ENCODE peak calls at places on chromosomes 7 and 10, in nine cellular contexts. Z, C, X, B, U, T, D, M and J are unnamed samples.

GRCh38 chr10:32377458-32378370 is 30.8 kb upstream of the EPC1 start:
- DNase-seq in C (no peak), U (no peak), T (no peak), Z (no peak), X (no peak), M (no peak), B (peak), D (no peak), J (no peak)

GRCh38 chr10:90865400-90865799 is 6.4 kb upstream of the RPP30 start:
- DNase-seq in D (peak), U (no peak), C (no peak), B (no peak), M (no peak), X (no peak), T (no peak), Z (no peak), J (no peak)

GRCh38 chr7:4067874-4068273 is 614.2 kb upstream of the FOXK1 start:
- DNase-seq in D (no peak), B (no peak), T (no peak), Z (no peak), U (no peak), M (no peak), C (no peak), X (peak), J (no peak)

GRCh38 chr7:138837627-138838026 is 39.6 kb upstream of the ATP6V0A4 start:
- DNase-seq in B (no peak), D (no peak), T (no peak), M (peak), X (no peak), C (no peak), U (peak), Z (peak), J (peak)

GRCh38 chr10:98485959-98486358 is 39.2 kb upstream of the HPS1 start:
- DNase-seq in U (no peak), C (no peak), Z (no peak), B (no peak), X (no peak), T (no peak), M (no peak), D (peak), J (no peak)

GRCh38 chr7:101374990-101375389 is 12.3 kb downstream of the COL26A1 start:
- DNase-seq in U (no peak), B (no peak), M (no peak), Z (no peak), D (no peak), X (no peak), T (no peak), C (no peak), J (no peak)

GRCh38 chr10:34627331-34627730 is 187.8 kb downstream of the PARD3 start:
- DNase-seq in D (no peak), B (no peak), C (no peak), U (no peak), Z (no peak), T (no peak), X (no peak), M (no peak), J (no peak)

GRCh38 chr10:95414016-95414830 is 123.4 kb upstream of the PDLIM1 start:
- DNase-seq in M (no peak), U (no peak), X (no peak), C (no peak), B (no peak), Z (no peak), T (no peak), D (no peak), J (no peak)

GRCh38 chr7:84248267-84248666 is 53.7 kb upstream of the SEMA3A start:
- DNase-seq in D (no peak), C (no peak), T (no peak), X (no peak), M (no peak), Z (no peak), B (no peak), U (no peak), J (no peak)

GRCh38 chr7:132145063-132145462 is 431.2 kb downstream of the PLXNA4 start:
- DNase-seq in M (no peak), B (no peak), U (no peak), Z (no peak), X (no peak), D (no peak), C (no peak), T (no peak), J (no peak)

GRCh38 chr7:6128205-6128604 is 97.0 kb downstream of the ANKRD61 start:
- DNase-seq in T (no peak), X (no peak), Z (no peak), B (no peak), U (no peak), M (no peak), D (no peak), C (no peak), J (no peak)

GRCh38 chr7:38934536-38934935 is 25.5 kb upstream of the VPS41 start:
- DNase-seq in D (no peak), X (no peak), C (peak), M (no peak), T (no peak), B (no peak), U (no peak), Z (no peak), J (no peak)

GRCh38 chr10:84563355-84563754 is 235.0 kb downstream of the CCSER2 start:
- DNase-seq in U (no peak), D (no peak), Z (no peak), C (no peak), M (no peak), B (no peak), X (no peak), T (no peak), J (no peak)

GRCh38 chr10:71868192-71868697 is 17.2 kb upstream of the PSAP start:
- DNase-seq in D (no peak), U (peak), C (peak), X (peak), T (peak), B (no peak), M (peak), Z (peak), J (peak)

GRCh38 chr7:127251458-127252379 is 1.0 kb downstream of the GRM8 start:
- DNase-seq in X (no peak), C (no peak), M (no peak), D (peak), T (peak), B (peak), U (no peak), Z (no peak), J (peak)

GRCh38 chr7:48781783-48782182 is 142.6 kb upstream of the CDC14C start:
- DNase-seq in M (no peak), T (no peak), D (no peak), Z (no peak), U (no peak), B (no peak), C (no peak), X (no peak), J (no peak)

GRCh38 chr7:12684733-12685132 is 2.7 kb upstream of the ARL4A start:
- DNase-seq in M (no peak), C (no peak), B (no peak), T (peak), U (no peak), D (no peak), X (no peak), Z (no peak), J (no peak)

GRCh38 chr7:100951888-100952560 is 2.7 kb downstream of the MUC3A start:
- DNase-seq in C (no peak), X (no peak), M (no peak), T (no peak), Z (no peak), U (no peak), B (no peak), D (no peak), J (peak)

GRCh38 chr7:82675396-82675795 is 231.8 kb upstream of the CACNA2D1 start:
- DNase-seq in T (no peak), Z (no peak), M (no peak), U (no peak), D (no peak), C (no peak), X (no peak), B (no peak), J (no peak)

GRCh38 chr7:157926521-157927167 is 589.8 kb downstream of the DNAJB6 start:
- DNase-seq in U (no peak), M (no peak), B (no peak), C (no peak), D (no peak), Z (no peak), T (no peak), X (no peak), J (no peak)

GRCh38 chr7:19620470-19620869 is 88.4 kb downstream of the POLR1F start:
- DNase-seq in U (no peak), B (no peak), M (no peak), D (no peak), X (no peak), T (no peak), Z (no peak), C (no peak), J (no peak)

GRCh38 chr7:118711631-118712156 is 487.2 kb downstream of the ANKRD7 start:
- DNase-seq in X (no peak), B (no peak), Z (no peak), C (no peak), M (no peak), D (no peak), U (no peak), T (no peak), J (no peak)

GRCh38 chr10:43211030-43211429 is 55.8 kb downstream of the RASGEF1A start:
- DNase-seq in T (no peak), X (no peak), M (peak), C (no peak), Z (no peak), U (no peak), B (peak), D (no peak), J (peak)

GRCh38 chr7:110399421-110399820 is 691.5 kb upstream of the LRRN3 start:
- DNase-seq in C (no peak), D (no peak), U (no peak), T (no peak), Z (no peak), B (no peak), M (no peak), X (no peak), J (no peak)

GRCh38 chr10:113179966-113180365 is 229.9 kb downstream of the TCF7L2 start:
- DNase-seq in Z (no peak), X (no peak), T (no peak), U (no peak), M (no peak), B (no peak), C (no peak), D (no peak), J (no peak)

GRCh38 chr10:29957887-29958330 is 101.5 kb downstream of the JCAD start:
- DNase-seq in Z (peak), B (peak), U (peak), D (no peak), C (peak), T (no peak), M (peak), X (no peak), J (no peak)

GRCh38 chr10:86730227-86730626 is 26.2 kb upstream of the BMPR1A start:
- DNase-seq in C (no peak), D (no peak), U (peak), B (peak), X (peak), M (no peak), T (peak), Z (peak), J (no peak)

GRCh38 chr7:22302951-22303423 is 54.0 kb downstream of the RAPGEF5 start:
- DNase-seq in C (no peak), X (no peak), M (no peak), U (no peak), D (no peak), Z (no peak), T (no peak), B (no peak), J (no peak)

GRCh38 chr7:12757443-12757842 is 70.0 kb downstream of the ARL4A start:
- DNase-seq in D (no peak), C (no peak), T (no peak), M (no peak), B (no peak), Z (no peak), U (no peak), X (no peak), J (no peak)

GRCh38 chr7:27510550-27510949 is 152.1 kb downstream of the HIBADH start:
- DNase-seq in U (no peak), B (no peak), X (no peak), T (no peak), M (no peak), Z (no peak), C (no peak), D (no peak), J (no peak)

GRCh38 chr10:96152437-96152836 is 22.3 kb downstream of the ZNF518A start:
- DNase-seq in T (no peak), B (no peak), D (no peak), U (no peak), C (no peak), X (no peak), Z (no peak), M (no peak), J (no peak)

GRCh38 chr7:154484406-154484805 is 432.2 kb downstream of the DPP6 start:
- DNase-seq in B (no peak), T (no peak), Z (no peak), M (no peak), U (no peak), D (no peak), X (no peak), C (no peak), J (no peak)

GRCh38 chr7:46996972-46997371 is 584.9 kb downstream of the TNS3 start:
- DNase-seq in C (no peak), X (no peak), D (no peak), T (no peak), Z (peak), M (no peak), U (peak), B (no peak), J (no peak)

GRCh38 chr10:22479419-22479818 is 134.1 kb downstream of the SPAG6 start:
- DNase-seq in T (no peak), C (no peak), U (no peak), M (no peak), Z (no peak), D (no peak), X (no peak), B (no peak), J (no peak)

GRCh38 chr7:43485580-43485979 is 97.3 kb upstream of the STK17A start:
- DNase-seq in U (no peak), M (no peak), B (no peak), X (no peak), D (no peak), C (no peak), Z (no peak), T (no peak), J (no peak)

DNA sequence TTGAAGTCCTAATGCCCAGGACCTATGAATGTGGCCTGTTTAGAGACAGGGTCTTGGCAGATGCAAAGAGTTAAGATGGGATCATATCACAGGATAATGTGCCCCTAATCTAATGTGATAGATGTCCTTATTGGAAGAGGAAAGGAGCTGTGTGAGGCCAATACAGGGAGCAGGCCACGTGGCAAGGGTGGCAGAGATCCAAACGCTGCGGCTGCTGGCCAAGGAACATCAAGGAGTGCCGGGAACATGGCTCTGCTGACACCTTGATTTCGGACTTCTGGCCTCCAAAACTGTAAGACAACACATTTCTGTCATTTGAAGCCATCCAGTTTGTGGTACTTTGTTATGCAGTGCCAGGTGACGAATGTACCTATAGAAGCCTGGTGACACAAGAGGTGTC is 37.7 kb upstream of the EZH2 start:
- DNase-seq in C (no peak), T (peak), D (no peak), M (no peak), B (peak), X (no peak), Z (no peak), U (no peak), J (no peak)
- H3K4me3 ChIP-seq in C (no peak), T (no peak), D (no peak), M (no peak), B (no peak), X (no peak), Z (no peak), U (no peak), J (no peak)

GRCh38 chr10:69009360-69009759 is 20.8 kb downstream of the KIFBP start:
- DNase-seq in B (no peak), X (no peak), D (no peak), T (no peak), M (no peak), U (no peak), Z (no peak), C (no peak), J (no peak)

GRCh38 chr10:69005704-69006103 is 17.1 kb downstream of the KIFBP start:
- DNase-seq in D (no peak), Z (no peak), X (no peak), C (no peak), T (no peak), M (no peak), U (no peak), B (no peak), J (no peak)

GRCh38 chr10:69010151-69010640 is 21.6 kb downstream of the KIFBP start:
- DNase-seq in X (no peak), B (no peak), D (no peak), M (no peak), Z (no peak), U (no peak), C (no peak), T (no peak), J (no peak)

GRCh38 chr10:69004821-69005220 is 16.2 kb downstream of the KIFBP start:
- DNase-seq in T (no peak), U (no peak), D (peak), C (no peak), X (no peak), B (no peak), Z (no peak), M (no peak), J (no peak)

DNA sequence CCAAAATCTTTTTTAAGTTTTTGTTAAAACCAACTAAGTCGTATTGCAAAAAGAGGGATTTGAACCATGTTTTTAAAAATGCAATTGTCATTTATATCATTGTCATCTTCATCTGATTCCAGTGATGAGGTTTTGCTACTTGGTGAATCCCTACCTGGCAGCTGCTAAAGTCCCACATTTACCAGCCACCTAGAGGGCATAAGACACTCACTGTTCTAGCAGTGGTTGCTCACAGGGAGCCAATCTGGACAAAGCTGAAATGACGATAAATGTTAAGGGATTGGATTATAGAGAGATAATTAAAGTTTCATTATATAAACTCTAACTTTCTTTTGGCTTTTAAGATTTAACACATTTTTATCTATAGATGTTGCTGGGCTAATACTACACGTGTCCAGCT is 18.7 kb downstream of the KIFBP start:
- DNase-seq in T (no peak), B (no peak), C (no peak), M (no peak), X (no peak), D (no peak), Z (no peak), U (no peak), J (no peak)
- TF ChIP-seq CTCF in T (no peak), B (no peak), C (no peak), M (no peak), X (no peak), D (no peak), Z (no peak), U (no peak), J (no peak)

DNA sequence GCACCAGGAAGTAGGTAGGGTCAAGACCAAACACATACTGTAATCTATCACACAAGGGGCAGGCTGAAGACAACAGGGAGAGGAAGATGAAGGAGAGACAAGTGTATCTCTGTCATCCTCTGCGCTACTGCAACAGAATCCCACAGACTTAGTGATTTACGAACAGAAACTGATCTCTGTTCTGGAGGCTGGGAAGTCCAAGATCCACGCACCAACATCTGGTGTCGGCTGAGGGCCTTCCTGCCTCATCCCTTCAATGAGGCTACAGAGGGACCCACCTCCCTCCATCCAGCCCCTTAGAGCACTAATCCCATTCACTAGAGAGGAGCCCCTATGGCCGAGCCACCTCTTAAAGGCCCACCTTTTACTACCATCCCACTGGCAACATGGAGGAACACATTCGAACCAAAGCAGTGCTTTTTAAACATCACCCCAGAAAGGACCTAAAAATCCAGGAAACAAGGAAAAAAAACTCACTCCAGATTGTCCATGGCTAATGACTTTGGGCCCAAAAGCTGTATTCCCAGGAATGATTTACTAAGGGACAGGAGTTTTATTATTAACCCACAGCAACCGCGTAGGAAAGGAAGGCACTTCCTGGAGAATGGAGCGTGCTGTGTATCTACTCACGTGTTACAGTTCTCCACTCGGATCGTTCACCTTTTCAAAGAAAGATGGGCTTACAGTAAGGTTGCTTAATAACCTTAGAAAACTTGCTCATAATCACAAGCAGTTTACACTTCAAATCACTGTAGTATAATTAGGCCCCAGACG is 4.2 kb downstream of the BNIP3 start:
- DNase-seq in M (no peak), B (no peak), D (no peak), X (no peak), C (no peak), Z (no peak), U (no peak), T (no peak), J (peak)
- H3K4me3 ChIP-seq in M (no peak), B (no peak), D (no peak), X (no peak), C (no peak), Z (no peak), U (no peak), T (no peak), J (no peak)

GRCh38 chr10:13983035-13983434 is 347.7 kb downstream of the FRMD4A start:
- DNase-seq in X (no peak), Z (no peak), B (no peak), C (no peak), U (no peak), D (no peak), T (no peak), M (no peak), J (no peak)
- TF ChIP-seq CTCF in X (no peak), Z (no peak), B (no peak), C (no peak), U (no peak), D (no peak), T (no peak), M (no peak), J (no peak)

DNA sequence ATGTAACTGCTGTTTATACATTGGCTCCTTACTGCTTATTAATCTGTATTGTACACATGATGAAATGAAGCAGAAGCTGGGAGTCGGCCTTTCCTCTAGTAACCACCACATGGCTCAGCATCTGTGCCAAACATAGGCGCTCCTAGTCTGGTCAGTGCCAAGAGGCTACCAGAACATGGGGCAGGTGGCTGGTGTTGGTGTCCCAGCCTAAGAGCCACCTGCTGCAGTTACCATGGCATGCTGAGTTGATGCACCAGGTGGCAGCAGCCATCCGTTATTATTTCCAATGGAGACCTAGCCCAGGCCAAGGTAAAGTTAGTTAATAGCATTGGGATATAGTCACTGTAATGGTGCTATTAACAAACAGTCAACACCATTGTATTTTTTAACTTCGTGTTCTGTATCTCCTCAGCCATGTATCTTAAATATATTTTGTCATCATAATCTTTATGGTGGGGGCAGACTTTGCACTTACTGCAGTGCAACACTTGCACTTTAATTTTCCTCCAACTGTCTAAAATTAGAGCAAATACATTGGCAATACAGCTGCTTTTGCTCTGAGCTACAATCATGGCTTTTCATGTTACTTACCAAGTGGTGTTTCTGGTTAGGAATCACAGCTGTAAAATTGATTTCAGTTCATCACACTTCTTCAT is 33.1 kb downstream of the HBP1 start:
- DNase-seq in B (peak), Z (peak), D (peak), C (peak), U (peak), T (peak), M (no peak), X (no peak), J (no peak)
- H3K4me3 ChIP-seq in B (no peak), Z (no peak), D (no peak), C (no peak), U (no peak), T (no peak), M (no peak), X (no peak), J (no peak)

GRCh38 chr7:23680417-23681405 is 712 bp downstream of the FAM221A start:
- DNase-seq in X (peak), M (peak), B (peak), C (peak), D (peak), U (peak), Z (peak), T (peak), J (peak)

GRCh38 chr7:23685770-23686169 is 5.8 kb downstream of the FAM221A start:
- DNase-seq in C (no peak), T (no peak), M (no peak), X (no peak), Z (no peak), D (no peak), U (no peak), B (no peak), J (no peak)

GRCh38 chr7:23679898-23680416 is at the start of gene FAM221A:
- DNase-seq in T (peak), U (peak), Z (peak), X (peak), B (peak), D (peak), M (peak), C (peak), J (peak)
- TF ChIP-seq CTCF in T (peak), U (peak), Z (peak), X (peak), B (peak), D (peak), M (peak), C (peak), J (peak)